ENCODE peak calls at places on chromosomes 4 and X, in four cellular contexts. One of them, this sample, is unnamed.

GRCh38 chr4:176277162-176277904 is 8.3 kb upstream of the ASB5 start:
- DNase-seq in A549: peak; percentile 56
- DNase-seq in endothelial cell of umbilical vein: peak; percentile 44
- DNase-seq in H1: no peak
- DNase-seq in this sample: peak; percentile 36

GRCh38 chr4:152193059-152193458 is 342.8 kb downstream of the FBXW7 start:
- DNase-seq in A549: no peak
- DNase-seq in endothelial cell of umbilical vein: no peak
- DNase-seq in H1: no peak
- DNase-seq in this sample: no peak

GRCh38 chr4:83646538-83646937 is 110.6 kb downstream of the GPAT3 start:
- DNase-seq in A549: no peak
- DNase-seq in endothelial cell of umbilical vein: no peak
- DNase-seq in H1: no peak
- DNase-seq in this sample: no peak

GRCh38 chr4:144948009-144948408 is 150.0 kb downstream of the ANAPC10 start:
- DNase-seq in A549: no peak
- DNase-seq in endothelial cell of umbilical vein: no peak
- DNase-seq in H1: no peak
- DNase-seq in this sample: no peak

GRCh38 chr4:186948361-186949291 is 225.0 kb upstream of the FAT1 start:
- DNase-seq in A549: peak; percentile 26
- DNase-seq in endothelial cell of umbilical vein: no peak
- DNase-seq in H1: peak; percentile 67
- DNase-seq in this sample: no peak

GRCh38 chrX:124435616-124436015 is 89.3 kb downstream of the SH2D1A start:
- DNase-seq in A549: no peak
- DNase-seq in endothelial cell of umbilical vein: no peak
- DNase-seq in H1: no peak
- DNase-seq in this sample: no peak

GRCh38 chr4:139794158-139794954 is 128.7 kb downstream of the MGST2 start:
- DNase-seq in A549: no peak
- DNase-seq in endothelial cell of umbilical vein: no peak
- DNase-seq in H1: no peak
- DNase-seq in this sample: no peak

GRCh38 chrX:68511255-68511654 is 12.4 kb downstream of the YIPF6 start:
- DNase-seq in A549: peak; percentile 52
- DNase-seq in endothelial cell of umbilical vein: peak; percentile 42
- DNase-seq in H1: no peak
- DNase-seq in this sample: peak; percentile 29

GRCh38 chrX:119156241-119156640 is 28.6 kb upstream of the KIAA1210 start:
- DNase-seq in A549: no peak
- DNase-seq in endothelial cell of umbilical vein: no peak
- DNase-seq in H1: no peak
- DNase-seq in this sample: no peak

GRCh38 chr4:10099521-10100325 is 16.9 kb downstream of the WDR1 start:
- DNase-seq in A549: no peak
- DNase-seq in endothelial cell of umbilical vein: no peak
- DNase-seq in H1: no peak
- DNase-seq in this sample: no peak

GRCh38 chr4:110636231-110636676 is 13.4 kb upstream of the PITX2 start:
- DNase-seq in A549: peak; percentile 11
- DNase-seq in endothelial cell of umbilical vein: no peak
- DNase-seq in H1: no peak
- DNase-seq in this sample: no peak

GRCh38 chr4:149638073-149638472 is 177.6 kb downstream of the IQCM start:
- DNase-seq in A549: no peak
- DNase-seq in endothelial cell of umbilical vein: no peak
- DNase-seq in H1: no peak
- DNase-seq in this sample: no peak

GRCh38 chr4:81504685-81505598 is 33.2 kb upstream of the RASGEF1B start:
- DNase-seq in A549: no peak
- DNase-seq in endothelial cell of umbilical vein: peak; percentile 9
- DNase-seq in H1: no peak
- DNase-seq in this sample: no peak

GRCh38 chr4:87103691-87104187 is 116.7 kb downstream of the KLHL8 start:
- DNase-seq in A549: no peak
- DNase-seq in endothelial cell of umbilical vein: peak; percentile 84
- DNase-seq in H1: no peak
- DNase-seq in this sample: no peak

GRCh38 chr4:88600129-88600849 is 8.0 kb downstream of the HERC3 start:
- DNase-seq in A549: peak; percentile 40
- DNase-seq in endothelial cell of umbilical vein: peak; percentile 92
- DNase-seq in H1: no peak
- DNase-seq in this sample: no peak

GRCh38 chrX:758917-759316 is 128.3 kb downstream of the SHOX start:
- DNase-seq in A549: no peak
- DNase-seq in endothelial cell of umbilical vein: no peak
- DNase-seq in H1: no peak
- DNase-seq in this sample: no peak

GRCh38 chrX:13076176-13076956 is 31.9 kb upstream of the FAM9C start:
- DNase-seq in A549: no peak
- DNase-seq in endothelial cell of umbilical vein: no peak
- DNase-seq in H1: no peak
- DNase-seq in this sample: no peak

GRCh38 chr4:113086172-113086695 is 36.8 kb downstream of the ANK2 start:
- DNase-seq in A549: no peak
- DNase-seq in endothelial cell of umbilical vein: no peak
- DNase-seq in H1: no peak
- DNase-seq in this sample: no peak

GRCh38 chr4:127151941-127152340 is 480.8 kb upstream of the INTU start:
- DNase-seq in A549: no peak
- DNase-seq in endothelial cell of umbilical vein: no peak
- DNase-seq in H1: no peak
- DNase-seq in this sample: no peak

GRCh38 chr4:102869569-102870227 is 906 bp downstream of the CISD2 start:
- DNase-seq in A549: no peak
- DNase-seq in endothelial cell of umbilical vein: no peak
- DNase-seq in H1: no peak
- DNase-seq in this sample: peak; percentile 64

GRCh38 chr4:152936446-152937279 is 540 bp downstream of the FHDC1 start:
- DNase-seq in A549: peak; percentile 18
- DNase-seq in endothelial cell of umbilical vein: peak; percentile 21
- DNase-seq in H1: peak; percentile 78
- DNase-seq in this sample: peak; percentile 50

GRCh38 chrX:77510007-77510406 is 62.8 kb downstream of the FGF16 start:
- DNase-seq in A549: no peak
- DNase-seq in endothelial cell of umbilical vein: peak; percentile 30
- DNase-seq in H1: no peak
- DNase-seq in this sample: no peak

GRCh38 chrX:71667328-71668247 is at the start of gene LOC101059915:
- DNase-seq in A549: no peak
- DNase-seq in endothelial cell of umbilical vein: no peak
- DNase-seq in H1: no peak
- DNase-seq in this sample: no peak

GRCh38 chrX:83759872-83760271 is 101.1 kb upstream of the CYLC1 start:
- DNase-seq in A549: peak; percentile 18
- DNase-seq in endothelial cell of umbilical vein: no peak
- DNase-seq in H1: no peak
- DNase-seq in this sample: no peak

GRCh38 chrX:138964501-138964900 is 253.0 kb upstream of the FGF13 start:
- DNase-seq in A549: no peak
- DNase-seq in endothelial cell of umbilical vein: no peak
- DNase-seq in H1: no peak
- DNase-seq in this sample: no peak

GRCh38 chrX:40003071-40003981 is 94.4 kb downstream of the BCOR start:
- DNase-seq in A549: no peak
- DNase-seq in endothelial cell of umbilical vein: no peak
- DNase-seq in H1: no peak
- DNase-seq in this sample: no peak

GRCh38 chr4:180665994-180666818 is 1577.0 kb upstream of the TENM3 start:
- DNase-seq in A549: peak; percentile 46
- DNase-seq in endothelial cell of umbilical vein: no peak
- DNase-seq in H1: no peak
- DNase-seq in this sample: peak; percentile 12

GRCh38 chr4:104616401-104616820 is 121.7 kb upstream of the CXXC4 start:
- DNase-seq in A549: no peak
- DNase-seq in endothelial cell of umbilical vein: no peak
- DNase-seq in H1: no peak
- DNase-seq in this sample: no peak

GRCh38 chrX:17499512-17499911 is 124.5 kb downstream of the NHS start:
- DNase-seq in A549: no peak
- DNase-seq in endothelial cell of umbilical vein: no peak
- DNase-seq in H1: no peak
- DNase-seq in this sample: no peak

GRCh38 chr4:56387023-56388001 is at the start of gene AASDH:
- DNase-seq in A549: peak; percentile 94
- DNase-seq in endothelial cell of umbilical vein: peak; percentile 98
- DNase-seq in H1: peak; percentile 99
- DNase-seq in this sample: peak; percentile 96
- TF ChIP-seq POLR2A in A549: peak; percentile 71
- TF ChIP-seq POLR2A in endothelial cell of umbilical vein: peak; percentile 84
- TF ChIP-seq POLR2A in H1: peak; percentile 95
- TF ChIP-seq POLR2A in this sample: peak; percentile 98

DNA sequence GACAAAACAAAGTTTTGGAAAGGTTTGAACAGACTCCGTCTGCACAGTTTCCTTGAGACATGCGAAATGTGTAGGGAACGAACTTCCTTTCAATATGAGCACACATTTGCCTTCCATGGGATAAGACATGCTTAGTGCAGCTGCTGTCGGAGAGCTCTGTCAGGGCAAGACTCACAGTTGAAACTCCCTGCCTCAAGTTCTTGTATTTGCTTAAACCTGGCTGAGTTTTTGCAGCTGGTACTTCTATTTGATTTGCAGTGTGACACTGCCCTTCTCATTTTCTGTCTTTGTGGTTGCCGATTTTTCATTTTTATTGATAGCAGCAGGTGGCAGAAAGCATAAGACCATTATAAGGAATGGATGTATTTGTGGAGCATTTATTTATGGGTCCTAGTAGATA is 18.2 kb upstream of the RHOH start:
- DNase-seq in A549: no peak
- DNase-seq in endothelial cell of umbilical vein: no peak
- DNase-seq in H1: peak; percentile 26
- DNase-seq in this sample: no peak
- TF ChIP-seq JUN in A549: no peak
- TF ChIP-seq JUN in endothelial cell of umbilical vein: no peak
- TF ChIP-seq JUN in H1: no peak
- TF ChIP-seq JUN in this sample: no peak

GRCh38 chr4:3183008-3183407 is 66.0 kb upstream of the MSANTD1 start:
- DNase-seq in A549: no peak
- DNase-seq in endothelial cell of umbilical vein: no peak
- DNase-seq in H1: no peak
- DNase-seq in this sample: no peak

GRCh38 chr4:3178351-3178750 is 70.6 kb upstream of the MSANTD1 start:
- DNase-seq in A549: no peak
- DNase-seq in endothelial cell of umbilical vein: no peak
- DNase-seq in H1: no peak
- DNase-seq in this sample: no peak

GRCh38 chr4:3177905-3178304 is 71.1 kb upstream of the MSANTD1 start:
- DNase-seq in A549: no peak
- DNase-seq in endothelial cell of umbilical vein: no peak
- DNase-seq in H1: no peak
- DNase-seq in this sample: no peak

GRCh38 chr4:3176625-3177229 is 72.2 kb upstream of the MSANTD1 start:
- DNase-seq in A549: no peak
- DNase-seq in endothelial cell of umbilical vein: no peak
- DNase-seq in H1: no peak
- DNase-seq in this sample: no peak

DNA sequence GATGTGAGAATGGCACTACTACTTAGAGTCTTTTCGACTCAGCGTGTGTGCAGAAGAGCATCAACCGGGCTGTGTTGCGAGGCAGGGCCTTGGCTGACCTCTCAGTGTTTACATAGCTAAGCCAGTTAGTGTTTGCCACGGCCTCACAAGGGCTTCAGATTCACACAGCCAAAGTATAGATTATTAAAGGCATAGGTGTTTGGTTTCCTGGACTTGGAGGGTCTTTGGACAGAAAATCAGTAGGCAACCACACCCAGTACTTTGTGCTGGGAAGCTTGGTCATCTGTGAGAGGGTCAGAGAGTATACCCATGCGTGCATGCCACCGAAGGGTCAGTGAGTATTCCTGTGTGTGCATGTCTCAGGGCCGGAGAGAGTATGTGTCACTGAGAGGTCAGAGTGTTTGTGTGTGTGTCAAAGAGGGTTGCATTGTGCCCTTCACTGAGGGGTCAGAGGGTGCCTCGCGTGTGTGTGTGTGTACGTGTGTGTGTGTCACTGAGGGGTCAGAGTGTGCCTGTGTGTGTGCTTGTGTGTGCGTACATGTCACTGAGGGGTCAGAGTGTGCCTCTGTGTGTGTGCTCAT is 69.7 kb upstream of the MSANTD1 start:
- DNase-seq in A549: no peak
- DNase-seq in endothelial cell of umbilical vein: no peak
- DNase-seq in H1: no peak
- DNase-seq in this sample: no peak
- TF ChIP-seq POLR2A in A549: no peak
- TF ChIP-seq POLR2A in endothelial cell of umbilical vein: no peak
- TF ChIP-seq POLR2A in H1: no peak
- TF ChIP-seq POLR2A in this sample: no peak

GRCh38 chr4:95465010-95465409 is 83.8 kb downstream of the UNC5C start:
- DNase-seq in A549: peak; percentile 34
- DNase-seq in endothelial cell of umbilical vein: no peak
- DNase-seq in H1: no peak
- DNase-seq in this sample: no peak
- TF ChIP-seq JUN in A549: no peak
- TF ChIP-seq JUN in endothelial cell of umbilical vein: no peak
- TF ChIP-seq JUN in H1: no peak
- TF ChIP-seq JUN in this sample: no peak

DNA sequence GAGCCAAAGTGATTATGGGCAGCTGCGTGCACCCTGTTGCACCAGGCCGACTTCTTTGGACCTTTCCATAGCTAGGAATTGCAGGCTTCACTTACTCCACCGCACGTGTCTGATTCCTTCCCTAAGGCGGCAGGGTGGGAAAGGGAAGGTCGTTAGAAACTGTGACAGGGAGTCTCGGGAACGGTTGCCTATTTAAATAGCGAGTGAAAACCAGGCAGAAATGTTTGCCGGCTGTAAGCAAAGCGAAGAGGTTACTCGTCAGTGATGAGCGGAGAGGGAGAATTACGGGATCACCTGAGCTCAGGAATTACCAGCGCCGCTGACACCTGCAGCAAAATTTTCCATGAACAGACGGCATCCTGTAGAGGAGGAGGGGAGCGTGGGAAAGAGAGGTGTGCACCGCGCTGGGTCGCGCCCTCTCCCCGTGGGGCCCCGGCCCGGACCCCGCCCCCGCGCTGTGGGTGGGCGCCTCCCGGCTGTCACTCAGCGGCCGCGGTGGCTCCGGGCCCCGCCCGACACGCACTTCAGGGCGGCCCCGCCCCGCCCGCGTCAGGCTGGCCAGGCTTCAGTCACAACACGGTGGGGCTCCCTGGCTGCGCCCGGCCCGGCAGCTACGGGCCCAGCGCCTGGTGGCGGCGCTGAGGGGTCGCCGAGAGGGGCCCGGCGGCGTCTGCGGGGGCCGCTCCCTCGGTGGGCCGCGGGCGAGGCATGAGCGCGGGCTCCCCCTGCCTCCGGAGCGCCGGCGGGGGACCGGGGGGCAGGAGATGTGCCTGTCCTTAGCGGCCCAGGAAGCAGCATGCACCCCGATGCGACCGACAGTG is at the start of gene SNX25:
- DNase-seq in A549: peak; percentile 78
- DNase-seq in endothelial cell of umbilical vein: peak; percentile 82
- DNase-seq in H1: peak; percentile 93
- DNase-seq in this sample: peak; percentile 92
- TF ChIP-seq POLR2A in A549: peak; percentile 49
- TF ChIP-seq POLR2A in endothelial cell of umbilical vein: peak; percentile 56
- TF ChIP-seq POLR2A in H1: no peak
- TF ChIP-seq POLR2A in this sample: no peak

GRCh38 chrX:55908685-55909212 is 191.2 kb downstream of the RRAGB start:
- DNase-seq in A549: peak; percentile 12
- DNase-seq in endothelial cell of umbilical vein: peak; percentile 19
- DNase-seq in H1: peak; percentile 46
- DNase-seq in this sample: peak; percentile 3
- TF ChIP-seq JUN in A549: no peak
- TF ChIP-seq JUN in endothelial cell of umbilical vein: no peak
- TF ChIP-seq JUN in H1: no peak
- TF ChIP-seq JUN in this sample: no peak

This sample was measured in K562.